ENCODE peak calls at places on chromosomes 7 and 10, in four cellular contexts. Q is cardiac fibroblast, F is esophagus squamous epithelium, G is mucosa of descending colon. P is an unnamed sample.

GRCh38 chr7:72334733-72335132 is 77.4 kb downstream of the CALN1 start:
- DNase-seq in G (no peak), Q (no peak), F (no peak), P (no peak)

GRCh38 chr10:90930971-90931841 is 10.3 kb upstream of the ANKRD1 start:
- DNase-seq in F (no peak), Q (peak; percentile 98), G (no peak), P (no peak)

GRCh38 chr7:98286093-98286525 is 4.6 kb downstream of the BRI3 start:
- DNase-seq in F (no peak), Q (peak; percentile 57), G (peak; percentile 70), P (peak; percentile 40)

GRCh38 chr10:107653832-107654287 is 489.4 kb upstream of the SORCS1 start:
- DNase-seq in G (no peak), Q (peak; percentile 59), F (no peak), P (no peak)

GRCh38 chr7:31633454-31633853 is 53.6 kb upstream of the PPP1R17 start:
- DNase-seq in G (no peak), F (no peak), Q (no peak), P (no peak)

GRCh38 chr10:73073627-73074026 is 23.0 kb downstream of the P4HA1 start:
- DNase-seq in F (no peak), Q (no peak), G (no peak), P (no peak)

GRCh38 chr7:76364198-76364584 is 5.4 kb upstream of the YWHAG start:
- DNase-seq in G (no peak), F (no peak), Q (peak; percentile 74), P (no peak)

GRCh38 chr7:155565596-155565995 is 19.2 kb upstream of the CNPY1 start:
- DNase-seq in F (no peak), G (no peak), Q (no peak), P (no peak)

GRCh38 chr10:104501449-104501848 is 139.6 kb upstream of the SORCS3 start:
- DNase-seq in Q (no peak), F (no peak), G (no peak), P (no peak)

GRCh38 chr10:96317067-96317833 is 13.0 kb downstream of the DNTT start:
- DNase-seq in G (no peak), F (no peak), Q (no peak), P (no peak)

GRCh38 chr7:12939694-12940093 is 252.3 kb downstream of the ARL4A start:
- DNase-seq in Q (no peak), F (no peak), G (no peak), P (no peak)

GRCh38 chr7:18566829-18567228 is 71.3 kb downstream of the HDAC9 start:
- DNase-seq in F (no peak), Q (no peak), G (peak; percentile 28), P (no peak)

GRCh38 chr7:28354601-28355062 is 57.7 kb upstream of the CREB5 start:
- DNase-seq in G (no peak), Q (peak; percentile 89), F (no peak), P (no peak)

GRCh38 chr10:62045765-62046521 is 144.4 kb downstream of the ARID5B start:
- DNase-seq in F (no peak), Q (peak; percentile 95), G (no peak), P (no peak)

GRCh38 chr7:50317697-50318640 is 13.5 kb downstream of the IKZF1 start:
- DNase-seq in G (no peak), F (no peak), Q (no peak), P (no peak)

GRCh38 chr7:96548664-96549063 is 161.0 kb downstream of the SEM1 start:
- DNase-seq in G (no peak), Q (no peak), F (no peak), P (no peak)

GRCh38 chr10:35857860-35858259 is 215.8 kb upstream of the FZD8 start:
- DNase-seq in F (no peak), G (no peak), Q (peak; percentile 3), P (no peak)

GRCh38 chr10:79007037-79007842 is 61.5 kb upstream of the ZMIZ1 start:
- DNase-seq in G (no peak), F (no peak), Q (peak; percentile 59), P (no peak)